ENCODE peak calls at places on chromosome 22, in six cellular contexts. One of them, this sample, is unnamed.

GRCh38 chr22:48494968-48495750 is 1332.5 kb downstream of the BRD1 start:
- DNase-seq in K562: no peak
- DNase-seq in GM12878: no peak
- DNase-seq in HepG2: no peak
- DNase-seq in endothelial cell of umbilical vein: no peak
- DNase-seq in NB4: no peak
- DNase-seq in this sample: no peak

GRCh38 chr22:39308614-39309363 is 10.6 kb downstream of the RPL3 start:
- DNase-seq in endothelial cell of umbilical vein: peak; percentile 88
- DNase-seq in HepG2: no peak
- DNase-seq in NB4: peak; percentile 77
- DNase-seq in K562: no peak
- DNase-seq in GM12878: no peak
- DNase-seq in this sample: peak; percentile 60

GRCh38 chr22:19756288-19757128 is 4.1 kb upstream of the TBX1 start:
- DNase-seq in HepG2: peak; percentile 35
- DNase-seq in NB4: peak; percentile 49
- DNase-seq in GM12878: no peak
- DNase-seq in endothelial cell of umbilical vein: peak; percentile 26
- DNase-seq in K562: peak; percentile 99
- DNase-seq in this sample: peak; percentile 72

GRCh38 chr22:46845281-46846153 is 83.1 kb downstream of the TBC1D22A start:
- DNase-seq in HepG2: no peak
- DNase-seq in K562: no peak
- DNase-seq in GM12878: no peak
- DNase-seq in NB4: no peak
- DNase-seq in endothelial cell of umbilical vein: peak; percentile 76
- DNase-seq in this sample: peak; percentile 12

GRCh38 chr22:29141078-29141688 is 64.5 kb upstream of the EMID1 start:
- DNase-seq in endothelial cell of umbilical vein: no peak
- DNase-seq in GM12878: no peak
- DNase-seq in NB4: no peak
- DNase-seq in K562: no peak
- DNase-seq in HepG2: no peak
- DNase-seq in this sample: no peak

GRCh38 chr22:25027552-25027951 is 75.0 kb downstream of the KIAA1671 start:
- DNase-seq in K562: no peak
- DNase-seq in GM12878: no peak
- DNase-seq in NB4: no peak
- DNase-seq in endothelial cell of umbilical vein: no peak
- DNase-seq in HepG2: no peak
- DNase-seq in this sample: no peak

GRCh38 chr22:30776476-30776875 is 81.8 kb downstream of the OSBP2 start:
- DNase-seq in NB4: no peak
- DNase-seq in HepG2: no peak
- DNase-seq in GM12878: no peak
- DNase-seq in K562: no peak
- DNase-seq in endothelial cell of umbilical vein: no peak
- DNase-seq in this sample: no peak

GRCh38 chr22:37534445-37534844 is 15.2 kb upstream of the CARD10 start:
- DNase-seq in K562: no peak
- DNase-seq in HepG2: no peak
- DNase-seq in GM12878: no peak
- DNase-seq in endothelial cell of umbilical vein: no peak
- DNase-seq in NB4: no peak
- DNase-seq in this sample: no peak

GRCh38 chr22:48197189-48197690 is 1434.8 kb downstream of the TBC1D22A start:
- DNase-seq in HepG2: no peak
- DNase-seq in endothelial cell of umbilical vein: no peak
- DNase-seq in GM12878: no peak
- DNase-seq in K562: no peak
- DNase-seq in NB4: no peak
- DNase-seq in this sample: no peak

GRCh38 chr22:49772692-49773091 is 55.0 kb downstream of the BRD1 start:
- DNase-seq in K562: peak; percentile 38
- DNase-seq in HepG2: no peak
- DNase-seq in GM12878: no peak
- DNase-seq in endothelial cell of umbilical vein: no peak
- DNase-seq in NB4: no peak
- DNase-seq in this sample: no peak

GRCh38 chr22:49955581-49956417 is 4.8 kb upstream of the PIM3 start:
- DNase-seq in K562: no peak
- DNase-seq in HepG2: no peak
- DNase-seq in GM12878: no peak
- DNase-seq in NB4: no peak
- DNase-seq in endothelial cell of umbilical vein: no peak
- DNase-seq in this sample: no peak

GRCh38 chr22:41237707-41238569 is 2.8 kb downstream of the CHADL start:
- DNase-seq in K562: no peak
- DNase-seq in endothelial cell of umbilical vein: peak; percentile 31
- DNase-seq in HepG2: no peak
- DNase-seq in GM12878: peak; percentile 21
- DNase-seq in NB4: peak; percentile 64
- DNase-seq in this sample: no peak

GRCh38 chr22:36461665-36462474 is 19.6 kb downstream of the TXN2 start:
- DNase-seq in GM12878: no peak
- DNase-seq in HepG2: peak; percentile 63
- DNase-seq in K562: no peak
- DNase-seq in NB4: no peak
- DNase-seq in endothelial cell of umbilical vein: peak; percentile 67
- DNase-seq in this sample: peak; percentile 69

DNA sequence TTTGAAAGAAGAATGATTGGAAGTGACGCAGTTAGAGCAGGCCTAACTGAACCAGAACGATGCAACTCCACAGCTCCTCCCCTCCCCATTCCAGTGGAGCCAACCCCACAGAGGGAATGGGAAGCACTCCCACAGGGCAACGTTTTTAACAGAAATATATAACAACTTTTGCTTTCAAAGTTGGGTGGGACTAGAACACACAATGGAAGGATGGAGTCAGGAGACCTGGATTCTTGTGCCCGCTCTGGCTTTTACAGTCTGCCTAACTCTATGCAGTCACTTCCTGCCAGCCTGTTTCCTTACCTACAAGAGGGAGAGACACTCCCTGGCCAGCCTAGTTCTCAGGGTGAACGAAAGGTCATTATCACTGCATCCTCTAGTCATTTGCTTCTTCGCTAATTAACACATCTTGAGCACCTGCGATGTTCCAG is 75.5 kb downstream of the PACSIN2 start:
- DNase-seq in K562: no peak
- DNase-seq in HepG2: no peak
- DNase-seq in NB4: no peak
- DNase-seq in endothelial cell of umbilical vein: peak; percentile 80
- DNase-seq in GM12878: no peak
- DNase-seq in this sample: no peak
- TF ChIP-seq MYC in K562: no peak
- TF ChIP-seq MYC in HepG2: no peak
- TF ChIP-seq MYC in NB4: no peak
- TF ChIP-seq MYC in endothelial cell of umbilical vein: no peak
- TF ChIP-seq MYC in GM12878: no peak
- TF ChIP-seq MYC in this sample: no peak

DNA sequence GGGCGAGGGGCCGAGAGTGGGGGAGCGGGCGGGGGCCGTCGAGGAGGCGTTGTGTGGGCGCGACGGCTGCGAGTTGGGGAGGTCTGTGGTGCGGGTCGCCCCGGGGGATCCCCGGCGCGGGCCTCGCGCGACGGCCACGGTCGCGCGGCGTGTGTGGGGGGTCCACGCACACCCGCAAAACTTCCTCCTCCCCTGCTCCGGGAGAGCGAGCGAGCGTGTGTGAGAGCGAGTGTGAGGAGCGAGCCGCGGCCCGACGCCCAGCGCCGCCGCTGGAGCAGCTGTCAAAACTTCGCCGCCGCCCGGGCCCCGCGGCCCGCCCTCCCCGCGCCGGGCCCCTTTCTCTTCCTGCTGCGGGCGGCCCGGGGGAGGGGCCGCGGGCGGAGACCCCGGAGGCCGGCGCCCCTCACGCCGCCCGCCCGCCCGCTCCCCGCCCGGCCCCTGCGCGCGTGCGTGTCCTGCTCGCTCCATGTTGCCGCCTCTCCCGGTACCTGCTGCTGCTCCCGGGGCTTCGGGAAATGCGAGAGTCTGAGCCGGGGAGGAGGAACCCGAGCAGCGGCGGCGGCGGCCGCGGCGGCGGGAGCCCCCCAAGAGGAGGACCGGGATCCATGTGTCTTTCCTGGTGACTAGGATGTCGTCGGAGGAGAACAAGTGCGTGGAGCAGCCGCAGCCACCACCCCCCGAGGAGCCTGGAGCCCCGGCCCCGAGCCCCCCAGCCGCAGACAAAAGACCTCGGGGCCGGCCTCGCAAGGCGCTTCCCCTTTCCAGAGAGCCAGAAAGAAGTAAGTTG is 9.0 kb upstream of the CCT8L2 start:
- DNase-seq in HepG2: no peak
- DNase-seq in K562: peak; percentile 97
- DNase-seq in endothelial cell of umbilical vein: no peak
- DNase-seq in GM12878: no peak
- DNase-seq in NB4: peak; percentile 3
- DNase-seq in this sample: no peak
- TF ChIP-seq MYC in HepG2: no peak
- TF ChIP-seq MYC in K562: no peak
- TF ChIP-seq MYC in endothelial cell of umbilical vein: no peak
- TF ChIP-seq MYC in GM12878: no peak
- TF ChIP-seq MYC in NB4: no peak
- TF ChIP-seq MYC in this sample: no peak

GRCh38 chr22:27752141-27752540 is 49.4 kb downstream of the MN1 start:
- DNase-seq in endothelial cell of umbilical vein: no peak
- DNase-seq in NB4: no peak
- DNase-seq in GM12878: no peak
- DNase-seq in HepG2: no peak
- DNase-seq in K562: no peak
- DNase-seq in this sample: no peak
- TF ChIP-seq MYC in endothelial cell of umbilical vein: no peak
- TF ChIP-seq MYC in NB4: no peak
- TF ChIP-seq MYC in GM12878: no peak
- TF ChIP-seq MYC in HepG2: no peak
- TF ChIP-seq MYC in K562: no peak
- TF ChIP-seq MYC in this sample: no peak

DNA sequence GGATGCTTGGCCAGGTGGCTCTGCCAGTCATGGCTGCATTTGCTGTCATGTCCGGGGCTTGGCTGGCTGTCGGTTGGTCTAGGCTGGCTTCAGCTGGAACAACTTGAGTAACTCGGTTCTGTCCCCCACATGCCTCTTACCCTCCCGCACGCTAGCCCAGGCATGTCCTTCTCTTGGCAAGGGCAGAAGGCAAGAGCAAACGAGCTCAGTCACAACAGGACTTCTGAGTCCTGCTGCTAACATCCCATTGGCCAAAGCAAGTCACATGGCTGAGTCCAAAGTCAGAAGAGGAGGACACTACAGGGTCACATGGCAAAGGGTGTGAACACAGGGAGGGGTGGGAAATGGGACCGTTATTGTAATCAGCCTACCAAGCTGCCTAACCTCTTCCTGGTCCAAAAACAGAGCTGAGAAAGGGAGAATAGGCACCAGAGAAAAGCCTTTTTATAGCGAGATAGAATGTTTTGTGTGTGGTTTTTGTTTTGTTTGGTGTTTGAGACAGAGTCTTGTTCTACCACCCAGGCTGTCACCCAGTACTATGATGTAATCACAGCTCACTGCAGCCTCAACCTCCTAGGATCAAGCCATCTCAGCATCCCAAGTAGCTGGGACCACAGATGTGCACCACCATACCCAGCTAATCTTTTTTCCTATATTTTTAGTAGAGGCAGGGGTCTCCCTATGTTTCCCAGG is 81.9 kb downstream of the MN1 start:
- DNase-seq in K562: peak; percentile 62
- DNase-seq in NB4: peak; percentile 42
- DNase-seq in endothelial cell of umbilical vein: no peak
- DNase-seq in GM12878: no peak
- DNase-seq in HepG2: peak; percentile 40
- DNase-seq in this sample: no peak
- TF ChIP-seq MYC in K562: no peak
- TF ChIP-seq MYC in NB4: no peak
- TF ChIP-seq MYC in endothelial cell of umbilical vein: no peak
- TF ChIP-seq MYC in GM12878: no peak
- TF ChIP-seq MYC in HepG2: no peak
- TF ChIP-seq MYC in this sample: no peak